ENCODE peak calls at places on chromosomes 1 and 21, in ten cellular contexts. V is adrenal gland, L is cardiac muscle cell, R is heart right ventricle, W is A549, E is tibial artery, I is Panc1, G is OCI-LY7, D is astrocyte, Z is left ventricle myocardium inferior. X is an unnamed sample.

GRCh38 chr1:57411262-57411661 is 12.6 kb downstream of the DAB1 start:
- DNase-seq in R (peak), I (no peak), E (no peak), Z (no peak), D (peak), L (no peak), W (no peak), V (no peak), G (no peak), X (no peak)

GRCh38 chr1:108828074-108828961 is 28.6 kb downstream of the AKNAD1 start:
- DNase-seq in G (peak), L (peak), V (peak), Z (peak), D (peak), R (peak), I (peak), W (peak), E (peak), X (peak)

GRCh38 chr1:220370041-220370700 is 97.9 kb upstream of the RAB3GAP2 start:
- DNase-seq in I (no peak), G (no peak), Z (no peak), W (peak), E (no peak), D (peak), R (peak), V (no peak), L (peak), X (no peak)

GRCh38 chr21:26572668-26573381 is at the start of gene CYYR1:
- DNase-seq in D (peak), I (no peak), R (peak), V (peak), W (no peak), G (no peak), Z (peak), L (peak), E (no peak), X (no peak)

GRCh38 chr1:213724640-213725536 is 262.9 kb upstream of the PROX1 start:
- DNase-seq in E (no peak), G (no peak), D (peak), V (no peak), L (no peak), I (no peak), R (no peak), W (no peak), Z (peak), X (no peak)

GRCh38 chr1:182281541-182281940 is 110.0 kb downstream of the GLUL start:
- DNase-seq in G (no peak), W (no peak), L (no peak), D (no peak), Z (peak), E (no peak), R (peak), V (no peak), I (no peak), X (no peak)

GRCh38 chr21:36790616-36791015 is 91.7 kb downstream of the SIM2 start:
- DNase-seq in E (no peak), W (no peak), L (peak), V (no peak), I (no peak), G (no peak), Z (no peak), D (no peak), R (no peak), X (no peak)

GRCh38 chr1:154869351-154870116 is 547 bp downstream of the KCNN3 start:
- DNase-seq in L (peak), G (no peak), I (no peak), R (peak), E (peak), W (no peak), Z (peak), D (peak), V (no peak), X (no peak)

GRCh38 chr21:43370091-43370658 is 56.8 kb downstream of the SIK1 start:
- DNase-seq in E (no peak), L (no peak), V (no peak), Z (no peak), D (peak), R (no peak), W (no peak), G (no peak), I (no peak), X (no peak)

GRCh38 chr1:163632269-163632668 is 310.5 kb downstream of the NUF2 start:
- DNase-seq in R (no peak), L (no peak), G (no peak), E (no peak), W (no peak), V (no peak), Z (no peak), I (no peak), D (no peak), X (no peak)

GRCh38 chr21:42315296-42315891 is at the start of gene TFF3:
- DNase-seq in W (peak), G (no peak), Z (no peak), V (no peak), D (no peak), E (no peak), R (no peak), I (no peak), L (no peak), X (no peak)

GRCh38 chr1:72341661-72342060 is 59.3 kb upstream of the NEGR1 start:
- DNase-seq in W (no peak), V (no peak), R (no peak), Z (no peak), D (no peak), I (no peak), E (no peak), L (no peak), G (no peak), X (no peak)

GRCh38 chr1:3729594-3730555 is 22.4 kb upstream of the CCDC27 start:
- DNase-seq in G (no peak), I (no peak), E (no peak), W (no peak), L (no peak), Z (no peak), R (no peak), V (no peak), D (no peak), X (no peak)

GRCh38 chr1:221117548-221117951 is 238.3 kb downstream of the HLX start:
- DNase-seq in I (no peak), W (peak), V (no peak), R (peak), L (no peak), E (peak), G (no peak), D (peak), Z (peak), X (no peak)

GRCh38 chr21:43884012-43884860 is 19.2 kb downstream of the AGPAT3 start:
- DNase-seq in Z (no peak), E (peak), G (no peak), V (peak), R (peak), W (peak), D (peak), I (no peak), L (peak), X (peak)

GRCh38 chr1:172167801-172168596 is 252.5 kb upstream of the C1orf105 start:
- DNase-seq in W (no peak), R (no peak), G (no peak), I (no peak), L (peak), Z (no peak), D (peak), E (no peak), V (no peak), X (no peak)

GRCh38 chr1:234582626-234583354 is 27.2 kb downstream of the IRF2BP2 start:
- DNase-seq in L (peak), D (no peak), I (no peak), R (peak), V (no peak), W (no peak), G (no peak), Z (no peak), E (peak), X (no peak)

GRCh38 chr1:192462630-192463029 is 112.9 kb upstream of the RGS1 start:
- DNase-seq in G (no peak), R (no peak), E (no peak), L (no peak), D (no peak), Z (no peak), V (no peak), I (no peak), W (no peak), X (no peak)

GRCh38 chr1:89001510-89001909 is 9.1 kb upstream of the KYAT3 start:
- DNase-seq in I (no peak), Z (no peak), L (no peak), D (no peak), R (no peak), V (no peak), G (no peak), W (no peak), E (no peak), X (no peak)

GRCh38 chr1:76726251-76726650 is 141.0 kb upstream of the ST6GALNAC5 start:
- DNase-seq in Z (no peak), V (no peak), R (no peak), G (no peak), L (no peak), W (no peak), I (no peak), E (no peak), D (no peak), X (no peak)

GRCh38 chr1:205775717-205776056 is 405 bp upstream of the RAB29 start:
- DNase-seq in D (peak), W (peak), E (no peak), Z (no peak), G (no peak), R (no peak), V (no peak), I (no peak), L (no peak), X (no peak)

GRCh38 chr1:93604411-93604810 is 77.2 kb downstream of the BCAR3 start:
- DNase-seq in E (no peak), R (no peak), G (no peak), L (no peak), Z (no peak), I (no peak), V (no peak), D (no peak), W (no peak), X (no peak)

GRCh38 chr1:193242000-193242399 is 55.6 kb upstream of the B3GALT2 start:
- DNase-seq in L (no peak), V (no peak), D (no peak), W (no peak), Z (no peak), E (no peak), I (no peak), G (no peak), R (no peak), X (no peak)

GRCh38 chr1:56065729-56066128 is 513.6 kb downstream of the PLPP3 start:
- DNase-seq in I (no peak), D (no peak), V (no peak), W (no peak), R (no peak), G (no peak), L (no peak), E (no peak), Z (no peak), X (no peak)

GRCh38 chr1:77120950-77121349 is 98.3 kb downstream of the PIGK start:
- DNase-seq in D (peak), R (no peak), Z (no peak), E (no peak), W (no peak), V (no peak), L (no peak), I (no peak), G (no peak), X (no peak)

GRCh38 chr1:2610036-2610720 is 22.6 kb downstream of the MMEL1 start:
- DNase-seq in R (no peak), L (no peak), D (no peak), G (no peak), I (no peak), Z (no peak), V (no peak), E (no peak), W (no peak), X (no peak)

GRCh38 chr21:39612233-39613028 is at the start of gene B3GALT5:
- DNase-seq in W (no peak), G (no peak), E (no peak), I (no peak), Z (no peak), D (peak), L (peak), R (no peak), V (no peak), X (no peak)

GRCh38 chr1:46011121-46011695 is 121.2 kb downstream of the PIK3R3 start:
- DNase-seq in W (no peak), G (no peak), Z (no peak), R (no peak), V (no peak), D (no peak), I (no peak), E (no peak), L (no peak), X (no peak)

GRCh38 chr1:62318756-62319544 is at the start of gene KANK4:
- DNase-seq in I (no peak), W (no peak), G (no peak), Z (no peak), E (no peak), V (no peak), L (peak), R (no peak), D (no peak), X (no peak)

GRCh38 chr1:226541631-226542622 is 6.6 kb upstream of the STUM start:
- DNase-seq in D (no peak), E (peak), Z (peak), W (no peak), G (no peak), L (no peak), R (peak), V (no peak), I (no peak), X (no peak)

GRCh38 chr1:92544756-92545165 is 58.0 kb upstream of the GFI1 start:
- DNase-seq in Z (no peak), G (no peak), W (no peak), V (no peak), D (peak), I (no peak), E (no peak), L (no peak), R (no peak), X (peak)

GRCh38 chr1:8412183-8412831 is 94.4 kb downstream of the SLC45A1 start:
- DNase-seq in L (no peak), E (peak), I (peak), D (peak), V (peak), G (no peak), W (peak), Z (no peak), R (peak), X (no peak)

GRCh38 chr1:183685112-183685713 is 32.1 kb upstream of the APOBEC4 start:
- DNase-seq in I (peak), W (peak), E (no peak), D (peak), R (peak), G (peak), L (peak), Z (no peak), V (no peak), X (peak)

GRCh38 chr1:145972580-145972979 is 8.1 kb downstream of the POLR3GL start:
- DNase-seq in G (no peak), Z (no peak), L (no peak), V (no peak), R (no peak), I (no peak), E (peak), D (no peak), W (peak), X (peak)

DNA sequence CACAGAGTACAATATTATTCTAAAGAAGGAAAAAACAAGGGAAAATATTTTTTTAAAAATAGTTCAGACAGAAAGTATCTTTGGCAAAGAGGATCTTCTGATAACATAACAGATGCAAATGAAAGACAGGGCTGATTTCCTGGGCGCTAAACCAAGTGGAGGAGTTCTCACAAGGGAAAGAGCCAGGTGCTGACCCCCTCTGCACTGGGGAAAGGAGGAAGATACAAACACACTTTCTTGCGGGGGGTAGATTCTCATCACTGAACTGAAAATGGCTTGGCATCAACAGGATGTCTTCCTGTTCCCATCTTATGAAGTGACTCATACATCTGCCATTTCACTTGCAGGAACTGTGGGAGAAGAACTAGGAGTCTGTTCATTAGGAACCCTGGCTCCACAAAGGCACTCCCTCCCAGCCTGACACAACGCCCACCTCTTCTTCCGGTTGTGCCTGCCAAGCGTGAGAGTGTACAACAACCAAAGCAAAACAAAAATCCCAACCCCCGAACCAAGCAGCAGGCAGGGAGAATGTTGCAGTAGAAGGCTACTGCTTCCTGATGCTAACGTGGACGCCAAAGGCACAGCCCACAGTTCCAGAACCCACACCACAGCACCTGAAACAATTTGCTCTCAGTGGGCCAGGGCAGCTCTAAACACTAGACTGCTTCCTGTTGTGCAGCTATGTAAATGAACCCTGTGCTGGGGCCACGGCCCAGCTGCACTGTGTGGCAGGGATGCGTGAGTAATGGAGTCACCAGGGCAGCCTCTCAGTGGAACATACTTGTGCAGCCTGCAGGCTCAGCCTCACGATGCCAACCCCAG is 51.0 kb downstream of the GADD45A start:
- DNase-seq in D (peak), E (peak), W (peak), V (no peak), I (no peak), R (peak), G (peak), L (no peak), Z (peak), X (peak)
- H3K27ac ChIP-seq in D (peak), E (peak), W (peak), V (peak), I (peak), R (peak), G (peak), L (no peak), Z (peak), X (peak)

DNA sequence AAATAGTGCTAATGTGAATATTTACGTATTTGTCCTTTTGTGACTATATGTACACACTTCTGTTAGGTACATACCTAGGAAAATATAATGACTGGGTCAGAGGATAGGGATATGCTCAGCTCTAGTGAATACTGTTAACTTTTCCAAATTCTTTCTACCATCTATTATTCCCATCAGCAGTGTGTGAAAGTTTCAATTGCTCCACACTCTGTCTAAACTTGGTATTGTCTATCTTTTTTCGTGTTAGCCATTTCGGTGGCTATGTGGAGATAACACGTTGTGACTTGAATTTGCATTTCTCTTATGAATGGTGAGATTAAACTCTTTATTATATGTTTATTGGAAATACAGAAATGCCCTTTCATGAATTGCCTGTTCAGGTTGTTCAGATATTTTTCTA is 22.7 kb upstream of the LELP1 start:
- DNase-seq in V (no peak), G (no peak), R (no peak), D (no peak), E (no peak), W (no peak), I (no peak), Z (no peak), L (no peak), X (no peak)
- TF ChIP-seq CTCF in V (no peak), G (no peak), R (no peak), D (no peak), E (no peak), W (no peak), I (no peak), Z (no peak), L (no peak), X (no peak)

GRCh38 chr1:26702680-26703038 is 6.8 kb downstream of the ARID1A start:
- DNase-seq in G (no peak), I (no peak), Z (no peak), W (no peak), L (no peak), E (no peak), D (no peak), V (no peak), R (no peak), X (no peak)
- H3K27ac ChIP-seq in G (no peak), I (peak), Z (no peak), W (peak), L (no peak), E (peak), D (no peak), V (no peak), R (peak), X (no peak)

DNA sequence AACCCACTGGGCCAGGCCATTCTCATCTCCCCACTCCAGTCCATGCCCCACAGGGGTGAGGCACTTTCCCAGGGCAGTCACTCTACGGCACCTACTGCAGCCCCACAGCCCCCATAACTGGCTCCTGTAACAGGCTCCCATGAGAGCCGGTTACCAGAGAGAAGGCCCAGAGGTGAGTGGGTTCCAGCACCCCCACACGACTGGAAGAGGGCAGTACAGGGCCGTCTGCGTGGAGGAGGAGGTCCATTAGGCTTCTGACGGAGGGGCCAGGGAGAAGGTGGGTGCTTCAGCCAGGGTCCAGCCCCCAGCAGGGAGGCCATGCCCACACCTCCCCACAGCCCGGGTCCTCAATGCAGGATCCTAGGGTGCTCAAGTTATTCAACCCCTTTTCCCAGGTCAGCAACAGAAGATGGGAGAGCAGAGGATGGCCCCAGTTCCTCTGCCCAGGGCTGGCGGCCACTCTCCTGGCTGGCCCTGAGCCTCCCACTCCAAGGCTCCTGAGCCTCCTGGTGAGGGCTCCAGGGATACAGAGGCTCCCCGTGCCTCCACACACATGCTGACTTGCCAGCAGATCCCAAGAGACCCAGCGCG is 1.6 kb downstream of the ACAP3 start:
- DNase-seq in D (no peak), E (no peak), L (no peak), G (peak), I (no peak), Z (no peak), V (no peak), W (no peak), R (no peak), X (no peak)
- TF ChIP-seq CTCF in D (no peak), E (no peak), L (peak), G (peak), I (peak), Z (no peak), V (no peak), W (no peak), R (peak), X (no peak)

X was measured in HL-60.